ENCODE peak calls at places on chromosomes 5 and 9, in ten cellular contexts. R is aorta; T is sigmoid colon; G is body of pancreas; J is hepatocyte; Z is H1; E is CD4-positive, alpha-beta memory T cell; Q is kidney; W is tibial artery; N is mucosa of descending colon. A is an unnamed sample. For H3K4me1 and H3K36me3, the result is how much of the 10 kb centered on the place peaks cover.

GRCh38 chr5:9104576-9105339 is 441.1 kb downstream of the SEMA5A start:
- DNase-seq in R (no peak), E (no peak), J (no peak), G (no peak), N (no peak), Q (no peak), T (no peak), Z (no peak), W (no peak), A (no peak)

GRCh38 chr9:136144450-136144849 is 25.8 kb upstream of the TMEM250 start:
- DNase-seq in Q (peak), T (no peak), Z (no peak), J (no peak), N (no peak), W (no peak), G (no peak), R (no peak), E (no peak), A (no peak)

GRCh38 chr5:56833325-56833724 is 18.0 kb downstream of the MAP3K1 start:
- DNase-seq in W (no peak), N (no peak), J (no peak), Q (no peak), G (no peak), Z (no peak), T (no peak), E (no peak), R (no peak), A (no peak)

GRCh38 chr5:1344975-1345838 is at the start of gene CLPTM1L:
- DNase-seq in N (peak), R (peak), E (peak), T (peak), Z (peak), Q (peak), W (peak), G (peak), J (peak), A (peak)

GRCh38 chr9:108869092-108869725 is 7.1 kb downstream of the ACTL7A start:
- DNase-seq in E (no peak), W (no peak), Q (no peak), Z (no peak), G (no peak), N (no peak), R (no peak), T (no peak), J (peak), A (no peak)

GRCh38 chr5:37723147-37723961 is 116.5 kb downstream of the GDNF start:
- DNase-seq in G (no peak), E (no peak), W (no peak), T (peak), N (no peak), Z (no peak), R (no peak), J (no peak), Q (no peak), A (no peak)

GRCh38 chr5:178418471-178419010 is 171.7 kb downstream of the COL23A1 start:
- DNase-seq in T (peak), Q (peak), E (no peak), Z (no peak), G (no peak), W (no peak), R (peak), J (no peak), N (no peak), A (no peak)

GRCh38 chr5:6193315-6193714 is 185.0 kb downstream of the MED10 start:
- DNase-seq in E (no peak), G (no peak), W (no peak), J (peak), N (no peak), T (no peak), R (no peak), Z (no peak), Q (no peak), A (no peak)

GRCh38 chr9:127931092-127931881 is 710 bp upstream of the PIP5KL1 start:
- DNase-seq in Z (no peak), Q (peak), E (no peak), W (no peak), G (no peak), N (no peak), T (no peak), J (peak), R (peak), A (no peak)

GRCh38 chr5:179869641-179870402 is 11.2 kb upstream of the MRNIP start:
- DNase-seq in N (no peak), J (no peak), Q (peak), Z (no peak), G (no peak), R (no peak), E (no peak), W (no peak), T (peak), A (no peak)

GRCh38 chr5:119178435-119178834 is 107.5 kb downstream of the DMXL1 start:
- DNase-seq in R (no peak), T (no peak), Q (no peak), W (no peak), J (no peak), E (no peak), Z (no peak), G (no peak), N (no peak), A (no peak)

GRCh38 chr5:127064253-127064652 is 9.0 kb downstream of the C5orf63 start:
- DNase-seq in R (no peak), E (no peak), W (no peak), T (no peak), J (no peak), Q (no peak), G (no peak), Z (no peak), N (no peak), A (no peak)

GRCh38 chr5:124748687-124749594 is 2.5 kb upstream of the ZNF608 start:
- DNase-seq in J (peak), G (peak), W (peak), E (no peak), T (peak), R (peak), Q (peak), Z (no peak), N (peak), A (peak)

GRCh38 chr5:167721926-167722440 is 569.5 kb upstream of the WWC1 start:
- DNase-seq in G (no peak), Z (no peak), E (no peak), R (no peak), J (no peak), W (no peak), Q (no peak), T (no peak), N (no peak), A (no peak)

GRCh38 chr5:110900829-110901228 is 162.0 kb downstream of the SLC25A46 start:
- DNase-seq in T (no peak), J (no peak), R (no peak), N (no peak), Q (no peak), Z (no peak), E (no peak), W (no peak), G (no peak), A (no peak)

GRCh38 chr5:79509244-79509880 is 4.6 kb downstream of the HOMER1 start:
- DNase-seq in G (no peak), T (no peak), Q (no peak), E (no peak), N (no peak), W (no peak), Z (no peak), J (no peak), R (no peak), A (no peak)

GRCh38 chr5:26034813-26035212 is 1003.6 kb downstream of the CDH9 start:
- DNase-seq in T (no peak), N (no peak), R (no peak), W (no peak), G (no peak), Z (no peak), J (no peak), Q (no peak), E (no peak), A (no peak)

GRCh38 chr5:7679663-7680062 is 171.3 kb downstream of the CFAP90 start:
- DNase-seq in T (no peak), J (no peak), Z (no peak), R (no peak), E (no peak), W (no peak), N (no peak), G (no peak), Q (no peak), A (no peak)

GRCh38 chr5:76289692-76290091 is 113.4 kb upstream of the IQGAP2 start:
- DNase-seq in Q (no peak), E (no peak), J (no peak), R (no peak), G (no peak), Z (no peak), T (no peak), N (no peak), W (no peak), A (no peak)

GRCh38 chr9:93260290-93261066 is 76.5 kb downstream of the WNK2 start:
- DNase-seq in W (peak), T (peak), G (no peak), N (no peak), Z (no peak), Q (no peak), J (no peak), R (no peak), E (no peak), A (peak)

GRCh38 chr5:157345067-157345466 is 79.1 kb downstream of the CYFIP2 start:
- DNase-seq in Q (no peak), E (no peak), G (no peak), J (no peak), Z (no peak), T (no peak), W (no peak), R (no peak), N (no peak), A (no peak)

GRCh38 chr5:135660826-135661555 is 82.2 kb upstream of the CXCL14 start:
- DNase-seq in W (no peak), J (no peak), T (no peak), E (no peak), R (no peak), G (no peak), N (no peak), Q (peak), Z (no peak), A (no peak)

GRCh38 chr9:2093920-2094597 is 78.9 kb downstream of the SMARCA2 start:
- DNase-seq in T (no peak), R (peak), G (no peak), W (no peak), E (no peak), Z (peak), Q (no peak), J (no peak), N (no peak), A (no peak)

GRCh38 chr5:5380298-5380697 is 42.2 kb upstream of the ICE1 start:
- DNase-seq in R (no peak), E (no peak), Z (no peak), J (no peak), T (no peak), G (no peak), Q (no peak), W (no peak), N (no peak), A (no peak)

GRCh38 chr9:124724415-124725067 is 46.6 kb downstream of the NR6A1 start:
- DNase-seq in Q (no peak), N (no peak), R (no peak), E (no peak), J (no peak), Z (no peak), G (no peak), W (no peak), T (no peak), A (no peak)

GRCh38 chr5:1011226-1011631 is 2.6 kb downstream of the NKD2 start:
- DNase-seq in Z (no peak), J (peak), T (peak), G (peak), N (peak), R (peak), Q (peak), E (peak), W (no peak), A (peak)

GRCh38 chr5:177546262-177546741 is 8.1 kb downstream of the FAM193B start:
- DNase-seq in E (no peak), T (peak), N (no peak), J (peak), Q (no peak), Z (peak), G (peak), R (peak), W (peak), A (peak)

GRCh38 chr9:70421272-70422180 is 7.1 kb upstream of the KLF9 start:
- DNase-seq in Q (no peak), T (peak), J (peak), Z (no peak), R (no peak), G (peak), N (no peak), E (peak), W (peak), A (no peak)

GRCh38 chr5:138664276-138664943 is 88.8 kb upstream of the CTNNA1 start:
- DNase-seq in W (no peak), T (no peak), Z (no peak), N (no peak), R (no peak), E (no peak), G (no peak), Q (peak), J (peak), A (no peak)

GRCh38 chr5:168457542-168457941 is 28.7 kb upstream of the RARS1 start:
- DNase-seq in T (no peak), W (no peak), J (no peak), G (no peak), E (no peak), R (no peak), Z (no peak), Q (no peak), N (no peak), A (no peak)

GRCh38 chr9:100425758-100426157 is 1.2 kb upstream of the MSANTD3 start:
- DNase-seq in J (no peak), E (no peak), Z (no peak), R (no peak), T (no peak), N (no peak), Q (no peak), W (no peak), G (no peak), A (no peak)

GRCh38 chr9:19154135-19154612 is 26.9 kb upstream of the PLIN2 start:
- DNase-seq in W (no peak), R (peak), G (peak), J (peak), E (no peak), Q (no peak), Z (no peak), N (no peak), T (peak), A (no peak)

GRCh38 chr5:14415516-14416074 is 166.0 kb upstream of the OTULINL start:
- DNase-seq in T (no peak), J (no peak), Q (no peak), W (no peak), R (no peak), Z (no peak), G (no peak), E (no peak), N (no peak), A (no peak)
- H3K4me1 ChIP-seq in T (under half), J (under half), Q (under half), W (under half), R (under half), Z (under half), G (under half), E (under half), N (under half), A (under half)

GRCh38 chr5:12017037-12017436 is 112.8 kb upstream of the CTNND2 start:
- DNase-seq in T (no peak), G (no peak), J (no peak), E (no peak), Z (no peak), N (no peak), R (no peak), W (no peak), Q (no peak), A (no peak)
- H3K4me3 ChIP-seq in T (no peak), G (no peak), J (no peak), E (no peak), Z (no peak), N (no peak), R (no peak), W (no peak), Q (no peak), A (no peak)

GRCh38 chr5:141547921-141548320 is 59.0 kb downstream of the PCDHGC5 start:
- DNase-seq in E (no peak), R (no peak), W (no peak), Q (no peak), N (no peak), T (no peak), G (no peak), J (no peak), Z (no peak), A (no peak)

GRCh38 chr5:141547488-141547887 is 58.6 kb downstream of the PCDHGC5 start:
- DNase-seq in R (no peak), Q (no peak), E (no peak), W (no peak), N (no peak), Z (no peak), T (no peak), J (no peak), G (no peak), A (no peak)

GRCh38 chr5:141543053-141543452 is 54.2 kb downstream of the PCDHGC5 start:
- DNase-seq in T (no peak), G (no peak), R (no peak), N (no peak), Z (no peak), W (no peak), Q (no peak), E (no peak), J (no peak), A (no peak)
- H3K36me3 ChIP-seq in T (under half), G (under half), R (under half), N (under half), Z (under half), W (half or more), Q (under half), E (under half), J (under half), A (under half)

GRCh38 chr5:73666891-73667290 is 40.9 kb downstream of the ARHGEF28 start:
- DNase-seq in N (no peak), W (no peak), E (no peak), G (no peak), Q (no peak), T (no peak), Z (no peak), J (no peak), R (no peak), A (no peak)

GRCh38 chr5:73663860-73664240 is 37.9 kb downstream of the ARHGEF28 start:
- DNase-seq in N (no peak), W (no peak), R (no peak), Z (no peak), T (no peak), G (peak), J (no peak), E (no peak), Q (no peak), A (no peak)

GRCh38 chr5:73664796-73665195 is 38.8 kb downstream of the ARHGEF28 start:
- DNase-seq in N (no peak), Q (no peak), E (no peak), T (no peak), Z (no peak), J (no peak), R (no peak), G (no peak), W (no peak), A (no peak)

GRCh38 chr5:73661753-73662152 is 35.8 kb downstream of the ARHGEF28 start:
- DNase-seq in Q (no peak), N (no peak), E (no peak), T (no peak), R (no peak), G (no peak), J (no peak), Z (no peak), W (no peak), A (no peak)

GRCh38 chr5:73663161-73663859 is 37.3 kb downstream of the ARHGEF28 start:
- DNase-seq in E (no peak), T (no peak), R (no peak), J (no peak), Q (no peak), W (no peak), Z (no peak), G (no peak), N (no peak), A (no peak)
- H3K4me1 ChIP-seq in E (under half), T (under half), R (under half), J (under half), Q (under half), W (under half), Z (under half), G (half or more), N (under half), A (under half)

GRCh38 chr5:59008816-59009473 is 426.1 kb downstream of the RAB3C start:
- DNase-seq in W (no peak), Z (no peak), J (no peak), N (no peak), R (no peak), T (no peak), E (no peak), G (no peak), Q (no peak), A (no peak)
- H3K4me3 ChIP-seq in W (no peak), Z (no peak), J (no peak), N (no peak), R (no peak), T (no peak), E (no peak), G (no peak), Q (no peak), A (no peak)

DNA sequence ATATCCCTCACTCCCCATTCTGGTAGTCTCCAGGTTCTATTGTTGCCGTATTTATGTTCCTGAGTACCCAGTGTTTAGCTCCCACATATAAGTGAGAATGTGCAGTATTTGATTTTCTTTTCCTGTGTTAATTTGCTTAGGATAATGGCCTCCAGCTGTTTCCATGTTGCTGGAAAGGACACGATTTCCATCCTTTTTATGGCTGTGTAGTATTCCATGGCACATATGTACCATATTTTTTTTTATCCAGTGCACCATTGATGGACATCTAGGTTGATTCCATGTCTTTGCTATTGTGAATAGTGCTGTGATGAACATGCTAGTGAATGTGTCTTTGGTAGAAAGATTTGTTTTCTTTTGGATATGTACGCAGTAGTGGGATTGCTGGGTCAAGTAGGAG is 98.2 kb downstream of the NNT start:
- DNase-seq in Z (no peak), R (no peak), N (no peak), J (no peak), E (no peak), T (no peak), W (no peak), Q (no peak), G (no peak), A (no peak)
- H3K36me3 ChIP-seq in Z (under half), R (under half), N (under half), J (under half), E (under half), T (under half), W (under half), Q (under half), G (under half), A (under half)

DNA sequence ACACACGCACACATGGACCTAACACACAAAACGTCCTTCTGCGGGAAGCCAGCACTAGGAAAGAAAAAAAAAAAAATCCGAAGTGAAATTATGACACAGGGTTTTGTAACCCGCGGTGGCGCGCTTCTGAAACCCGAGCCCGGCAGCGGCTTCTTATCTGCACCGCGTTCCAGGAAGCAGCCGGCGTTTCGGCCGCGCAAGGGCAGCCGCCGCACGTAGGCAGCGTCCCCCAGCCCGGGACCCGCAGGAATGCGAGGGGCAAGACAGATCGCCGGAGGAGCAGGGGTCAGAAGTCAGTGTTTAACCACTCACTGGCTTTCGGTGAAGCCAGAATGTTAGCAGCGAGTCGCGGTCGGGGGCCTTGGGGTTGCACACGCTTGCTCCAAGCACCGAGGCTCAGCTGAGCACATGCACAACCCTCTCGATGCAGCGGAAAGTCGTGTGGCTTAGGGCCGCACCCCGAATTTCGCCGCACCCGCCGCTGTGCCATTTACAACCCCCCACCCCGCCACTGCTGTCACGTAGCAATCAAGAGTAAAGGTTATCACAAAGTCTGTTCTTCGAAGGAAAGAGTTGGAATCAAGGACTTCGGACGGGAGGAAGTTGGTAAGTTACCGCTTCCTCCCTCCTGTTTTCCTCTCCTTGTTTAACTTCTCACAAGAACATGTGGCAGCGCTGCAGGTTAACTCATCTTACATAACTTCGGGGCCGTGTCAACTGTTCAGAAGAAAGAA is 167.9 kb downstream of the AUH start:
- DNase-seq in E (peak), N (peak), W (peak), G (peak), Q (peak), J (peak), T (peak), R (peak), Z (peak), A (peak)
- H3K4me1 ChIP-seq in E (under half), N (half or more), W (under half), G (half or more), Q (half or more), J (half or more), T (half or more), R (under half), Z (under half), A (under half)